ENCODE peak calls at places on chromosomes 11 and 22, in six cellular contexts. M is NCI-H1436 treated with DMSO at 0.1 percent for 48 hours; X is brain microvascular endothelial cell; U is activated CD4-positive, CD25-positive, alpha-beta regulatory T cell; H is GM12892; V is activated T-helper 1 cell treated with Interleukin-2 at 50 U/mL for 16 hours. W is an unnamed sample.

GRCh38 chr11:44992181-44992582 is 41.5 kb upstream of the TP53I11 start:
- DNase-seq in H (no peak), M (no peak), X (no peak), U (no peak), V (no peak), W (no peak)

GRCh38 chr11:67409781-67410368 is 5.6 kb upstream of the CARNS1 start:
- DNase-seq in H (no peak), V (no peak), X (no peak), U (no peak), M (peak), W (no peak)

GRCh38 chr11:10350341-10350740 is 45.5 kb downstream of the ADM start:
- DNase-seq in H (no peak), X (peak), U (no peak), M (no peak), V (no peak), W (no peak)

GRCh38 chr11:117972589-117973445 is 13.4 kb upstream of the IL10RA start:
- DNase-seq in M (no peak), V (no peak), H (no peak), U (no peak), X (no peak), W (no peak)

GRCh38 chr22:47162865-47163264 is 400.4 kb downstream of the TBC1D22A start:
- DNase-seq in H (no peak), V (no peak), M (no peak), U (no peak), X (no peak), W (peak)

GRCh38 chr11:67031791-67032561 is 9.0 kb downstream of the SYT12 start:
- DNase-seq in V (no peak), X (peak), U (no peak), H (no peak), M (no peak), W (no peak)

GRCh38 chr11:44138980-44139379 is 43.5 kb downstream of the EXT2 start:
- DNase-seq in U (no peak), X (no peak), H (no peak), M (no peak), V (no peak), W (no peak)

GRCh38 chr22:29702025-29702930 is 17.5 kb upstream of the CABP7 start:
- DNase-seq in X (no peak), H (no peak), V (no peak), U (no peak), M (no peak), W (no peak)

GRCh38 chr11:287821-288327 is 1.1 kb upstream of the PGGHG start:
- DNase-seq in M (no peak), V (no peak), H (peak), U (no peak), X (no peak), W (no peak)

GRCh38 chr11:108574675-108575074 is 18.9 kb downstream of the EXPH5 start:
- DNase-seq in M (no peak), U (no peak), H (no peak), V (no peak), X (no peak), W (no peak)

GRCh38 chr22:24566899-24567511 is 11.2 kb downstream of the SNRPD3 start:
- DNase-seq in V (no peak), U (no peak), H (no peak), M (no peak), X (no peak), W (no peak)

GRCh38 chr11:13283636-13284035 is 6.0 kb downstream of the BMAL1 start:
- DNase-seq in X (no peak), H (no peak), V (no peak), M (no peak), U (no peak), W (no peak)

GRCh38 chr11:86955111-86955673 is at the start of gene FZD4:
- DNase-seq in M (no peak), H (peak), X (peak), U (no peak), V (peak), W (peak)

GRCh38 chr22:39997939-39998726 is 3.4 kb downstream of the FAM83F start:
- DNase-seq in X (no peak), V (no peak), H (no peak), M (no peak), U (no peak), W (no peak)

GRCh38 chr22:22452996-22453686 is 55.4 kb downstream of the ZNF280B start:
- DNase-seq in U (no peak), H (no peak), V (no peak), M (no peak), X (no peak), W (no peak)

GRCh38 chr11:47768090-47768620 is 1.0 kb upstream of the FNBP4 start:
- DNase-seq in M (peak), H (no peak), V (no peak), X (peak), U (no peak), W (no peak)

GRCh38 chr11:40271361-40271760 is 1188.1 kb downstream of the LRRC4C start:
- DNase-seq in V (no peak), M (no peak), X (no peak), H (no peak), U (no peak), W (no peak)

GRCh38 chr11:12223771-12224536 is 113.6 kb downstream of the MICAL2 start:
- DNase-seq in M (no peak), X (no peak), U (no peak), H (no peak), V (no peak), W (no peak)

GRCh38 chr11:1499261-1499890 is 12.8 kb upstream of the MOB2 start:
- DNase-seq in M (no peak), X (no peak), H (no peak), V (no peak), U (no peak), W (no peak)

GRCh38 chr11:128593281-128593680 is 5.9 kb upstream of the ETS1 start:
- DNase-seq in M (no peak), U (no peak), H (no peak), X (peak), V (no peak), W (no peak)

GRCh38 chr11:76339217-76339616 is 41.7 kb downstream of the THAP12 start:
- DNase-seq in U (no peak), H (no peak), V (no peak), M (no peak), X (no peak), W (no peak)

GRCh38 chr11:63508009-63508408 is 2.1 kb downstream of the LGALS12 start:
- DNase-seq in U (no peak), H (no peak), V (no peak), X (no peak), M (no peak), W (no peak)

GRCh38 chr22:46240917-46241316 is 9.2 kb downstream of the CDPF1 start:
- DNase-seq in M (no peak), V (no peak), X (no peak), H (no peak), U (no peak), W (no peak)

GRCh38 chr11:43358670-43359431 is at the start of gene TTC17:
- DNase-seq in V (peak), M (peak), U (peak), H (peak), X (peak), W (peak)

GRCh38 chr22:30573594-30574094 is 821 bp downstream of the GAL3ST1 start:
- DNase-seq in M (no peak), X (no peak), H (no peak), V (no peak), U (no peak), W (no peak)

GRCh38 chr11:114131366-114131963 is 72.0 kb downstream of the ZBTB16 start:
- DNase-seq in V (no peak), X (no peak), U (no peak), H (no peak), M (peak), W (no peak)

GRCh38 chr22:49305215-49305965 is 522.3 kb downstream of the BRD1 start:
- DNase-seq in U (peak), X (no peak), V (peak), M (no peak), H (peak), W (peak)

GRCh38 chr11:10459029-10459970 is 4.2 kb downstream of the AMPD3 start:
- DNase-seq in U (peak), V (peak), X (no peak), H (peak), M (no peak), W (peak)

GRCh38 chr22:25202290-25202921 is 2.7 kb downstream of the CRYBB3 start:
- DNase-seq in U (peak), M (no peak), H (peak), V (no peak), X (peak), W (peak)

GRCh38 chr11:73995247-73995646 is 12.6 kb upstream of the UCP2 start:
- DNase-seq in H (no peak), M (no peak), V (no peak), U (no peak), X (no peak), W (no peak)

GRCh38 chr11:125925804-125926203 is 20.0 kb upstream of the VSIG10L2 start:
- DNase-seq in M (no peak), X (no peak), H (no peak), V (no peak), U (no peak), W (no peak)

GRCh38 chr11:132177106-132177505 is 806.7 kb downstream of the NTM start:
- DNase-seq in M (no peak), H (no peak), V (no peak), U (no peak), X (peak), W (no peak)

GRCh38 chr11:112453601-112454577 is 193.2 kb upstream of the PLET1 start:
- DNase-seq in M (no peak), H (no peak), U (peak), X (peak), V (no peak), W (peak)

GRCh38 chr11:123063396-123064267 is 1.7 kb upstream of the HSPA8 start:
- DNase-seq in U (no peak), X (peak), V (peak), M (no peak), H (no peak), W (peak)

GRCh38 chr11:133993107-133993506 is 36.3 kb upstream of the IGSF9B start:
- DNase-seq in V (no peak), U (no peak), X (no peak), H (no peak), M (no peak), W (no peak)

GRCh38 chr11:103484545-103484944 is 375.3 kb downstream of the DYNC2H1 start:
- DNase-seq in V (no peak), H (no peak), M (no peak), U (no peak), X (no peak), W (no peak)

GRCh38 chr11:61507962-61508824 is at the start of gene LRRC10B:
- DNase-seq in M (no peak), U (no peak), X (no peak), H (no peak), V (no peak), W (no peak)

GRCh38 chr11:121341609-121342008 is 49.0 kb downstream of the SC5D start:
- DNase-seq in U (no peak), X (no peak), M (no peak), H (no peak), V (no peak), W (no peak)

W was measured in T-helper 17 cell.